ENCODE peak calls at places on chromosome 9, in seven cellular contexts. One of them, this sample, is unnamed.

GRCh38 chr9:19431361-19432171 is 22.8 kb downstream of the ACER2 start:
- DNase-seq in ACHN: no peak
- DNase-seq in left lung: no peak
- DNase-seq in kidney: peak
- DNase-seq in AG08396: no peak
- DNase-seq in NCI-H460: no peak
- DNase-seq in cerebellar cortex: no peak
- DNase-seq in this sample: no peak

GRCh38 chr9:79080536-79080935 is 491.2 kb upstream of the TLE4 start:
- DNase-seq in ACHN: peak
- DNase-seq in left lung: no peak
- DNase-seq in kidney: no peak
- DNase-seq in AG08396: no peak
- DNase-seq in NCI-H460: no peak
- DNase-seq in cerebellar cortex: no peak
- DNase-seq in this sample: no peak

GRCh38 chr9:116112236-116112635 is 41.4 kb upstream of the PAPPA start:
- DNase-seq in ACHN: peak
- DNase-seq in left lung: no peak
- DNase-seq in kidney: no peak
- DNase-seq in AG08396: no peak
- DNase-seq in NCI-H460: peak
- DNase-seq in cerebellar cortex: no peak
- DNase-seq in this sample: no peak

GRCh38 chr9:130530932-130531331 is 48.4 kb upstream of the FUBP3 start:
- DNase-seq in ACHN: no peak
- DNase-seq in left lung: no peak
- DNase-seq in kidney: no peak
- DNase-seq in AG08396: no peak
- DNase-seq in NCI-H460: no peak
- DNase-seq in cerebellar cortex: no peak
- DNase-seq in this sample: no peak

GRCh38 chr9:123998970-123999621 is 12.5 kb upstream of the LHX2 start:
- DNase-seq in ACHN: no peak
- DNase-seq in left lung: no peak
- DNase-seq in kidney: peak
- DNase-seq in AG08396: no peak
- DNase-seq in NCI-H460: no peak
- DNase-seq in cerebellar cortex: no peak
- DNase-seq in this sample: no peak

GRCh38 chr9:71638627-71639026 is 129.7 kb downstream of the CEMIP2 start:
- DNase-seq in ACHN: no peak
- DNase-seq in left lung: no peak
- DNase-seq in kidney: no peak
- DNase-seq in AG08396: no peak
- DNase-seq in NCI-H460: peak
- DNase-seq in cerebellar cortex: no peak
- DNase-seq in this sample: no peak

GRCh38 chr9:2023532-2023931 is 8.4 kb downstream of the SMARCA2 start:
- DNase-seq in ACHN: no peak
- DNase-seq in left lung: no peak
- DNase-seq in kidney: no peak
- DNase-seq in AG08396: no peak
- DNase-seq in NCI-H460: no peak
- DNase-seq in cerebellar cortex: no peak
- DNase-seq in this sample: no peak

GRCh38 chr9:111940697-111941096 is 44.1 kb downstream of the UGCG start:
- DNase-seq in ACHN: no peak
- DNase-seq in left lung: no peak
- DNase-seq in kidney: no peak
- DNase-seq in AG08396: no peak
- DNase-seq in NCI-H460: no peak
- DNase-seq in cerebellar cortex: no peak
- DNase-seq in this sample: no peak

GRCh38 chr9:78671785-78672184 is 374.9 kb downstream of the PSAT1 start:
- DNase-seq in ACHN: no peak
- DNase-seq in left lung: no peak
- DNase-seq in kidney: no peak
- DNase-seq in AG08396: no peak
- DNase-seq in NCI-H460: no peak
- DNase-seq in cerebellar cortex: no peak
- DNase-seq in this sample: no peak

GRCh38 chr9:97853844-97854695 is 1.0 kb downstream of the FOXE1 start:
- DNase-seq in ACHN: peak
- DNase-seq in left lung: peak
- DNase-seq in kidney: no peak
- DNase-seq in AG08396: no peak
- DNase-seq in NCI-H460: peak
- DNase-seq in cerebellar cortex: no peak
- DNase-seq in this sample: peak

GRCh38 chr9:131734165-131734610 is 5.7 kb downstream of the RAPGEF1 start:
- DNase-seq in ACHN: peak
- DNase-seq in left lung: no peak
- DNase-seq in kidney: peak
- DNase-seq in AG08396: no peak
- DNase-seq in NCI-H460: no peak
- DNase-seq in cerebellar cortex: no peak
- DNase-seq in this sample: no peak

GRCh38 chr9:19629506-19629905 is 159.3 kb downstream of the SLC24A2 start:
- DNase-seq in ACHN: no peak
- DNase-seq in left lung: no peak
- DNase-seq in kidney: no peak
- DNase-seq in AG08396: no peak
- DNase-seq in NCI-H460: no peak
- DNase-seq in cerebellar cortex: no peak
- DNase-seq in this sample: peak

GRCh38 chr9:71719585-71719984 is 48.7 kb downstream of the CEMIP2 start:
- DNase-seq in ACHN: no peak
- DNase-seq in left lung: no peak
- DNase-seq in kidney: no peak
- DNase-seq in AG08396: no peak
- DNase-seq in NCI-H460: no peak
- DNase-seq in cerebellar cortex: peak
- DNase-seq in this sample: no peak

GRCh38 chr9:123361731-123362560 is 5.9 kb downstream of the CRB2 start:
- DNase-seq in ACHN: no peak
- DNase-seq in left lung: no peak
- DNase-seq in kidney: no peak
- DNase-seq in AG08396: no peak
- DNase-seq in NCI-H460: no peak
- DNase-seq in cerebellar cortex: no peak
- DNase-seq in this sample: no peak

GRCh38 chr9:99465231-99465891 is 243.3 kb downstream of the SEC61B start:
- DNase-seq in ACHN: no peak
- DNase-seq in left lung: peak
- DNase-seq in kidney: no peak
- DNase-seq in AG08396: no peak
- DNase-seq in NCI-H460: no peak
- DNase-seq in cerebellar cortex: peak
- DNase-seq in this sample: peak

GRCh38 chr9:35954942-35955546 is 2.9 kb downstream of the OR2S2 start:
- DNase-seq in ACHN: peak
- DNase-seq in left lung: no peak
- DNase-seq in kidney: no peak
- DNase-seq in AG08396: peak
- DNase-seq in NCI-H460: peak
- DNase-seq in cerebellar cortex: peak
- DNase-seq in this sample: peak

GRCh38 chr9:121743441-121744001 is 92.1 kb downstream of the DAB2IP start:
- DNase-seq in ACHN: peak
- DNase-seq in left lung: peak
- DNase-seq in kidney: peak
- DNase-seq in AG08396: peak
- DNase-seq in NCI-H460: peak
- DNase-seq in cerebellar cortex: peak
- DNase-seq in this sample: no peak

GRCh38 chr9:125521462-125522327 is 185.3 kb downstream of the MAPKAP1 start:
- DNase-seq in ACHN: peak
- DNase-seq in left lung: no peak
- DNase-seq in kidney: no peak
- DNase-seq in AG08396: peak
- DNase-seq in NCI-H460: no peak
- DNase-seq in cerebellar cortex: no peak
- DNase-seq in this sample: no peak

This sample was measured in D341Med.